ENCODE peak calls at places on chromosomes 1 and 21, in five cellular contexts. P is tibial nerve, E is epithelial cell of esophagus, Z is fibroblast of mammary gland, S is choroid plexus epithelial cell. U is an unnamed sample.

GRCh38 chr1:94609619-94610018 is 68.1 kb upstream of the F3 start:
- DNase-seq in P (no peak), E (no peak), Z (no peak), S (no peak), U (peak; percentile 82)

GRCh38 chr1:222167111-222167510 is 380.8 kb downstream of the HHIPL2 start:
- DNase-seq in P (no peak), E (peak; percentile 99), Z (peak; percentile 97), S (peak; percentile 57), U (peak; percentile 100)

GRCh38 chr1:181704556-181704955 is 221.2 kb downstream of the CACNA1E start:
- DNase-seq in P (no peak), E (no peak), Z (no peak), S (no peak), U (no peak)

GRCh38 chr1:53605181-53605580 is 133.8 kb downstream of the GLIS1 start:
- DNase-seq in P (no peak), E (no peak), Z (no peak), S (no peak), U (no peak)

GRCh38 chr1:166703726-166704220 is 135.5 kb upstream of the POGK start:
- DNase-seq in P (no peak), E (no peak), Z (no peak), S (no peak), U (no peak)

GRCh38 chr1:25906644-25907300 is 553 bp upstream of the STMN1 start:
- DNase-seq in P (no peak), E (peak; percentile 18), Z (no peak), S (no peak), U (no peak)

GRCh38 chr1:193973428-193973827 is 787.0 kb upstream of the B3GALT2 start:
- DNase-seq in P (no peak), E (no peak), Z (no peak), S (no peak), U (no peak)

GRCh38 chr1:50959303-50959912 is 659 bp downstream of the FAF1 start:
- DNase-seq in P (peak; percentile 12), E (peak; percentile 65), Z (peak; percentile 46), S (no peak), U (peak; percentile 46)

GRCh38 chr1:198601936-198602889 is 36.6 kb upstream of the PTPRC start:
- DNase-seq in P (no peak), E (no peak), Z (peak; percentile 64), S (no peak), U (no peak)

GRCh38 chr1:29631361-29631760 is 395.0 kb downstream of the PTPRU start:
- DNase-seq in P (no peak), E (no peak), Z (peak; percentile 14), S (peak; percentile 28), U (no peak)

GRCh38 chr1:10785855-10786638 is 10.4 kb downstream of the CASZ1 start:
- DNase-seq in P (no peak), E (no peak), Z (no peak), S (no peak), U (no peak)

GRCh38 chr1:45843474-45843905 is 40.1 kb downstream of the MAST2 start:
- DNase-seq in P (no peak), E (peak; percentile 10), Z (peak; percentile 55), S (peak; percentile 77), U (peak; percentile 36)

GRCh38 chr1:34884961-34885360 is 25.4 kb upstream of the SMIM12 start:
- DNase-seq in P (no peak), E (no peak), Z (no peak), S (no peak), U (no peak)

GRCh38 chr21:41170442-41170841 is 2.5 kb downstream of the BACE2 start:
- DNase-seq in P (peak; percentile 18), E (peak; percentile 57), Z (peak; percentile 46), S (peak; percentile 35), U (peak; percentile 48)

GRCh38 chr1:167165948-167166702 is 54.6 kb upstream of the POU2F1 start:
- DNase-seq in P (no peak), E (no peak), Z (no peak), S (peak; percentile 93), U (no peak)

GRCh38 chr1:21234779-21235178 is 55.5 kb downstream of the ECE1 start:
- DNase-seq in P (no peak), E (peak; percentile 27), Z (peak; percentile 60), S (no peak), U (no peak)

GRCh38 chr1:41698916-41699860 is 214.7 kb upstream of the EDN2 start:
- DNase-seq in P (no peak), E (no peak), Z (no peak), S (no peak), U (peak; percentile 31)

GRCh38 chr1:194644528-194644927 is 1458.1 kb upstream of the B3GALT2 start:
- DNase-seq in P (no peak), E (peak; percentile 7), Z (no peak), S (no peak), U (peak; percentile 2)

GRCh38 chr1:2460996-2461751 is 14.9 kb upstream of the PLCH2 start:
- DNase-seq in P (no peak), E (no peak), Z (no peak), S (no peak), U (no peak)

GRCh38 chr1:31762726-31763670 is 1.1 kb downstream of the ADGRB2 start:
- DNase-seq in P (no peak), E (peak; percentile 58), Z (no peak), S (no peak), U (peak; percentile 27)

GRCh38 chr1:202837746-202838145 is 27.0 kb downstream of the PCAT6 start:
- DNase-seq in P (no peak), E (no peak), Z (no peak), S (no peak), U (no peak)

GRCh38 chr1:202834771-202835547 is 24.2 kb downstream of the PCAT6 start:
- DNase-seq in P (no peak), E (peak; percentile 67), Z (no peak), S (no peak), U (peak; percentile 53)

GRCh38 chr1:202836616-202837403 is 26.1 kb downstream of the PCAT6 start:
- DNase-seq in P (no peak), E (peak; percentile 93), Z (no peak), S (no peak), U (peak; percentile 82)

GRCh38 chr1:202831906-202832305 is 21.2 kb downstream of the PCAT6 start:
- DNase-seq in P (no peak), E (no peak), Z (no peak), S (no peak), U (no peak)

DNA sequence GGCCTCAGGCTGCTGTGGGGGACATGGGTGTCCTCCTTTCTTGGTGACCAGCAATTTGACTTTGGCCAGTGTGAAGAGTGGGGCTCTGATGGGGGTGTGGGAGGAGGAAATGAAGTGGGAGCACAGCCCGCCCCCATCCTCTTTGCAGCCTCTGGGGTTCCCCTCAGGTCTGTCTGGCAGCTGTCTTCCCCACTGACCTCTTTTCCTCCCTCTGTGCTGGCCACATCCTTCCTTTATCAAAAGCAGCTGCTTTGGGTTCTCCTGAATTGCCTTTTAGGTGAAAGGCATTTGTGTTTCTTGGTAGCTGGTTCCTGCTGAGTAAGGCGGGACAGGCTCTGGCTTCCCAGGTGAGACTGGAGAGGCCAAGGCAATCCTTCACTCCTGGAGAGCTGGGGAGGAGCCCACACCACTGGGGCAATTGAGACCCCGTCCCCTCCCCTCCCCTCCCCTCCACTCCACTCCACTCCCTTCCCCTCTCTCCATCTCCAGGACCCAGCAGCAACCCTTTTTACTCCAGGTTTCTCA is 24.9 kb downstream of the PCAT6 start:
- DNase-seq in P (no peak), E (no peak), Z (peak; percentile 19), S (no peak), U (no peak)
- TF ChIP-seq CTCF in P (no peak), E (no peak), Z (no peak), S (no peak), U (no peak)

GRCh38 chr1:208714356-208714755 is 470.2 kb upstream of the PLXNA2 start:
- DNase-seq in P (no peak), E (no peak), Z (no peak), S (no peak), U (no peak)
- H3K4me3 ChIP-seq in P (no peak overlapping the region), E (no peak overlapping the region), Z (no peak overlapping the region), S (no peak overlapping the region), U (no peak overlapping the region)

GRCh38 chr1:223759273-223759672 is 46.9 kb downstream of the CAPN2 start:
- DNase-seq in P (no peak), E (no peak), Z (no peak), S (no peak), U (no peak)
- TF ChIP-seq CTCF in P (no peak), E (no peak), Z (no peak), S (peak; percentile 26), U (no peak)

DNA sequence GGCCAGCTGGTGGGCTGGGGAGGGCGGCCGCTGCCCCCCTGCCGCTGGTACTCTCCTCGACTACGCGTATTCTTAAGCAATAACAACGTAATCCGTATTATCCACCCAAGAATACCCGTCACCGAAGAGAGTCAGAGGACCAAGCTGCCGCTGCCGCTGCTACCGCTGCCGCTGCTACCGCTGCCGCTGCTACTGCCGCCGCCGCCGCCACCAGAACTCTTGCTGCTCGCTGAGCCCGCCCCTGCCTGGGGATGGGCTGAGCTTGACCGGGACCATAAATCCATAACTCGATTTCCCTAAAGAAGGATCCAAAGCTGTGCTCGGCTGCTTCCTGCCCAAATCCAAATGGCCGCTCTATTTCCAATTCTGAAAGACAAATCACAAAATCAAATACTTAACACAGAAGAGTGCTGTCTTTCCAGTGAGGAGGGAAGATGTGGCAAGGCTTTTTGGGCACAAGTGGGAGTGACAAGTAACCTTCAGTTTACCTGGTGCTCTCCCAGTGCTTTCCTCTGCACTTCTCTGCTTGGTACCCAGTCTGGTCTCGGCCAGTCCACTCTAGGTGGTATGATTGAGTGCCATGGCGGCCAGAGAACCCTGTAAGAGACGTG is 125.3 kb upstream of the DPYD start:
- DNase-seq in P (no peak), E (peak; percentile 37), Z (peak; percentile 48), S (peak; percentile 51), U (no peak)
- H3K4me3 ChIP-seq in P (peak overlapping the region; percentile 15), E (peak overlapping the region; percentile 48), Z (peak overlapping the region; percentile 62), S (peak overlapping the region; percentile 83), U (peak overlapping the region; percentile 52)

DNA sequence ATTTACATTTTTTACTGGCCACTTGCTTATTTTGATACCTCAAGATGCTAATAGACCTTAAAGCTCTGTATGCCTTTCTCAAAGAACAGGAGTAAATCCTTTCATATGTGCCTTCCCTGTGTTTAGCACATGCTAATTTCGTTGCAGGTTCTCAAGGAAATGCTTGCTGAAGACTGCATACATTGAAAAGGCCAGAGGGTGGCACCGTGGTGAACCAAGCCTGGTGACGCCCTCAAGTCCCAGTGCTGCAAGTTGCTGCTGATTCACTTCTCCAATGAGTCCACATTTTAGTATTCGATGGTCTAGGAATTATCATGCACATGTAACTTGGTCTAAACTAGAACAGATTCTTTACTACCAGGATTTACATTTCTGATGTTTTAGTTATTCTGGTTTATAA is 94.1 kb downstream of the CLDN17 start:
- DNase-seq in P (no peak), E (peak; percentile 81), Z (peak; percentile 52), S (peak; percentile 57), U (peak; percentile 82)
- TF ChIP-seq CTCF in P (no peak), E (peak; percentile 66), Z (peak; percentile 36), S (peak; percentile 45), U (peak; percentile 78)

GRCh38 chr1:27632387-27633297 is 2.3 kb downstream of the FGR start:
- DNase-seq in P (no peak), E (no peak), Z (no peak), S (no peak), U (no peak)
- H3K4me3 ChIP-seq in P (no peak overlapping the region), E (no peak overlapping the region), Z (no peak overlapping the region), S (no peak overlapping the region), U (no peak overlapping the region)

GRCh38 chr1:158506369-158506987 is 34.5 kb downstream of the OR10R2 start:
- DNase-seq in P (peak; percentile 33), E (peak; percentile 59), Z (peak; percentile 10), S (peak; percentile 13), U (peak; percentile 36)
- TF ChIP-seq CTCF in P (no peak), E (peak; percentile 61), Z (peak; percentile 34), S (peak; percentile 38), U (peak; percentile 59)

U was measured in bronchial epithelial cell.